ENCODE peak calls at places on chromosomes 13 and 19, in seven cellular contexts. One of them, this sample, is unnamed.
A peak's percentile ranks its signal among the peaks of the same experiment; 100 is the strongest.

GRCh38 chr13:24215007-24215633 is 54.6 kb downstream of the SPATA13 start:
- DNase-seq in neural progenitor cell: no peak
- DNase-seq in mammary epithelial cell: no peak
- DNase-seq in CD8-positive, alpha-beta memory T cell: no peak
- DNase-seq in effector memory CD4-positive, alpha-beta T cell: no peak
- DNase-seq in gastrocnemius medialis: no peak
- DNase-seq in esophagus squamous epithelium: no peak
- DNase-seq in this sample: no peak

GRCh38 chr13:114212096-114212495 is 22.6 kb upstream of the CDC16 start:
- DNase-seq in neural progenitor cell: no peak
- DNase-seq in mammary epithelial cell: no peak
- DNase-seq in CD8-positive, alpha-beta memory T cell: no peak
- DNase-seq in effector memory CD4-positive, alpha-beta T cell: no peak
- DNase-seq in gastrocnemius medialis: no peak
- DNase-seq in esophagus squamous epithelium: no peak
- DNase-seq in this sample: no peak

GRCh38 chr19:28435551-28436261 is 777.2 kb downstream of the UQCRFS1 start:
- DNase-seq in neural progenitor cell: no peak
- DNase-seq in mammary epithelial cell: no peak
- DNase-seq in CD8-positive, alpha-beta memory T cell: no peak
- DNase-seq in effector memory CD4-positive, alpha-beta T cell: no peak
- DNase-seq in gastrocnemius medialis: no peak
- DNase-seq in esophagus squamous epithelium: no peak
- DNase-seq in this sample: no peak

GRCh38 chr13:98060282-98060681 is 82.6 kb upstream of the FARP1 start:
- DNase-seq in neural progenitor cell: no peak
- DNase-seq in mammary epithelial cell: no peak
- DNase-seq in CD8-positive, alpha-beta memory T cell: no peak
- DNase-seq in effector memory CD4-positive, alpha-beta T cell: no peak
- DNase-seq in gastrocnemius medialis: no peak
- DNase-seq in esophagus squamous epithelium: no peak
- DNase-seq in this sample: no peak

GRCh38 chr19:42042455-42043170 is 27.4 kb downstream of the GRIK5 start:
- DNase-seq in neural progenitor cell: no peak
- DNase-seq in mammary epithelial cell: no peak
- DNase-seq in CD8-positive, alpha-beta memory T cell: no peak
- DNase-seq in effector memory CD4-positive, alpha-beta T cell: no peak
- DNase-seq in gastrocnemius medialis: no peak
- DNase-seq in esophagus squamous epithelium: no peak
- DNase-seq in this sample: no peak

GRCh38 chr19:16025108-16026101 is 50.9 kb upstream of the TPM4 start:
- DNase-seq in neural progenitor cell: peak; percentile 36
- DNase-seq in mammary epithelial cell: peak; percentile 46
- DNase-seq in CD8-positive, alpha-beta memory T cell: no peak
- DNase-seq in effector memory CD4-positive, alpha-beta T cell: no peak
- DNase-seq in gastrocnemius medialis: no peak
- DNase-seq in esophagus squamous epithelium: no peak
- DNase-seq in this sample: no peak

GRCh38 chr19:14410775-14411134 is 8.4 kb downstream of the DDX39A start:
- DNase-seq in neural progenitor cell: no peak
- DNase-seq in mammary epithelial cell: no peak
- DNase-seq in CD8-positive, alpha-beta memory T cell: no peak
- DNase-seq in effector memory CD4-positive, alpha-beta T cell: no peak
- DNase-seq in gastrocnemius medialis: no peak
- DNase-seq in esophagus squamous epithelium: no peak
- DNase-seq in this sample: no peak

GRCh38 chr19:42075364-42075615 is 676 bp upstream of the ZNF574 start:
- DNase-seq in neural progenitor cell: no peak
- DNase-seq in mammary epithelial cell: no peak
- DNase-seq in CD8-positive, alpha-beta memory T cell: no peak
- DNase-seq in effector memory CD4-positive, alpha-beta T cell: no peak
- DNase-seq in gastrocnemius medialis: no peak
- DNase-seq in esophagus squamous epithelium: no peak
- DNase-seq in this sample: no peak

GRCh38 chr19:29088761-29089160 is 124.2 kb downstream of the UQCRFS1 start:
- DNase-seq in neural progenitor cell: no peak
- DNase-seq in mammary epithelial cell: no peak
- DNase-seq in CD8-positive, alpha-beta memory T cell: no peak
- DNase-seq in effector memory CD4-positive, alpha-beta T cell: no peak
- DNase-seq in gastrocnemius medialis: no peak
- DNase-seq in esophagus squamous epithelium: no peak
- DNase-seq in this sample: no peak

GRCh38 chr19:36688058-36688457 is 646 bp downstream of the ZNF567 start:
- DNase-seq in neural progenitor cell: no peak
- DNase-seq in mammary epithelial cell: no peak
- DNase-seq in CD8-positive, alpha-beta memory T cell: no peak
- DNase-seq in effector memory CD4-positive, alpha-beta T cell: no peak
- DNase-seq in gastrocnemius medialis: no peak
- DNase-seq in esophagus squamous epithelium: no peak
- DNase-seq in this sample: no peak

GRCh38 chr19:51595190-51595589 is 24.1 kb downstream of the ZNF175 start:
- DNase-seq in neural progenitor cell: no peak
- DNase-seq in mammary epithelial cell: no peak
- DNase-seq in CD8-positive, alpha-beta memory T cell: no peak
- DNase-seq in effector memory CD4-positive, alpha-beta T cell: no peak
- DNase-seq in gastrocnemius medialis: no peak
- DNase-seq in esophagus squamous epithelium: no peak
- DNase-seq in this sample: no peak
- H3K4me3 ChIP-seq in neural progenitor cell: no peak overlapping the region
- H3K4me3 ChIP-seq in mammary epithelial cell: no peak overlapping the region
- H3K4me3 ChIP-seq in CD8-positive, alpha-beta memory T cell: no peak overlapping the region
- H3K4me3 ChIP-seq in effector memory CD4-positive, alpha-beta T cell: no peak overlapping the region
- H3K4me3 ChIP-seq in gastrocnemius medialis: peak overlapping the region; percentile 61
- H3K4me3 ChIP-seq in esophagus squamous epithelium: peak overlapping the region; percentile 68
- H3K4me3 ChIP-seq in this sample: no peak overlapping the region

GRCh38 chr13:38463047-38463446 is 113.4 kb downstream of the UFM1 start:
- DNase-seq in neural progenitor cell: no peak
- DNase-seq in mammary epithelial cell: no peak
- DNase-seq in CD8-positive, alpha-beta memory T cell: no peak
- DNase-seq in effector memory CD4-positive, alpha-beta T cell: no peak
- DNase-seq in gastrocnemius medialis: no peak
- DNase-seq in esophagus squamous epithelium: no peak
- DNase-seq in this sample: no peak
- H3K27ac ChIP-seq in neural progenitor cell: no peak overlapping the region
- H3K27ac ChIP-seq in mammary epithelial cell: no peak overlapping the region
- H3K27ac ChIP-seq in CD8-positive, alpha-beta memory T cell: no peak overlapping the region
- H3K27ac ChIP-seq in effector memory CD4-positive, alpha-beta T cell: no peak overlapping the region
- H3K27ac ChIP-seq in gastrocnemius medialis: no peak overlapping the region
- H3K27ac ChIP-seq in esophagus squamous epithelium: no peak overlapping the region
- H3K27ac ChIP-seq in this sample: no peak overlapping the region

DNA sequence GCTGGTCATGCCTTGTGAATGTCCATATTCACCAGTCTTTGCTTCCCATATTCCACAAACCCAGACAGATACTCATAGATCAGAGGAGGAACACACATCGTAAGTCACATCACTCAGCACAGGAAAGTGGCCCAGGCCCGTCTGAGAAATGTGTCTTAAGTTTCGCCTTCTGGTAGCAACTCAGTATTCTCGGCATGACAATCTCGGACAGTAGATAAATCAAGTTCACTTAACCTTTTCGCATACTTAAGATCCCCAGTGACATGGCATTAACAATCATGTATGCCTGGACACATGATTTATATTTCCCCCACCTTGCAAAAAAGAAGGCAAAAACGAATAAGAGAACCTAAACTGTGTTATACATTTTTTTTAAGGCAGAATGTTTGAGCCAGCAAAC is 360.5 kb downstream of the TDRD3 start:
- DNase-seq in neural progenitor cell: no peak
- DNase-seq in mammary epithelial cell: no peak
- DNase-seq in CD8-positive, alpha-beta memory T cell: no peak
- DNase-seq in effector memory CD4-positive, alpha-beta T cell: no peak
- DNase-seq in gastrocnemius medialis: no peak
- DNase-seq in esophagus squamous epithelium: no peak
- DNase-seq in this sample: no peak
- H3K4me3 ChIP-seq in neural progenitor cell: no peak overlapping the region
- H3K4me3 ChIP-seq in mammary epithelial cell: no peak overlapping the region
- H3K4me3 ChIP-seq in CD8-positive, alpha-beta memory T cell: no peak overlapping the region
- H3K4me3 ChIP-seq in effector memory CD4-positive, alpha-beta T cell: no peak overlapping the region
- H3K4me3 ChIP-seq in gastrocnemius medialis: no peak overlapping the region
- H3K4me3 ChIP-seq in esophagus squamous epithelium: no peak overlapping the region
- H3K4me3 ChIP-seq in this sample: no peak overlapping the region

GRCh38 chr19:32201211-32201610 is 144.2 kb upstream of the ZNF507 start:
- DNase-seq in neural progenitor cell: no peak
- DNase-seq in mammary epithelial cell: no peak
- DNase-seq in CD8-positive, alpha-beta memory T cell: no peak
- DNase-seq in effector memory CD4-positive, alpha-beta T cell: no peak
- DNase-seq in gastrocnemius medialis: no peak
- DNase-seq in esophagus squamous epithelium: no peak
- DNase-seq in this sample: no peak
- H3K27ac ChIP-seq in neural progenitor cell: no peak overlapping the region
- H3K27ac ChIP-seq in mammary epithelial cell: no peak overlapping the region
- H3K27ac ChIP-seq in CD8-positive, alpha-beta memory T cell: no peak overlapping the region
- H3K27ac ChIP-seq in effector memory CD4-positive, alpha-beta T cell: no peak overlapping the region
- H3K27ac ChIP-seq in gastrocnemius medialis: no peak overlapping the region
- H3K27ac ChIP-seq in esophagus squamous epithelium: no peak overlapping the region
- H3K27ac ChIP-seq in this sample: no peak overlapping the region

GRCh38 chr19:54279441-54279962 is 1.4 kb downstream of the LILRB2 start:
- DNase-seq in neural progenitor cell: no peak
- DNase-seq in mammary epithelial cell: no peak
- DNase-seq in CD8-positive, alpha-beta memory T cell: no peak
- DNase-seq in effector memory CD4-positive, alpha-beta T cell: no peak
- DNase-seq in gastrocnemius medialis: no peak
- DNase-seq in esophagus squamous epithelium: no peak
- DNase-seq in this sample: no peak

GRCh38 chr19:54271106-54271505 is 9.8 kb downstream of the LILRB2 start:
- DNase-seq in neural progenitor cell: no peak
- DNase-seq in mammary epithelial cell: no peak
- DNase-seq in CD8-positive, alpha-beta memory T cell: no peak
- DNase-seq in effector memory CD4-positive, alpha-beta T cell: no peak
- DNase-seq in gastrocnemius medialis: peak; percentile 28
- DNase-seq in esophagus squamous epithelium: no peak
- DNase-seq in this sample: no peak

GRCh38 chr19:54275951-54276350 is 5.0 kb downstream of the LILRB2 start:
- DNase-seq in neural progenitor cell: no peak
- DNase-seq in mammary epithelial cell: no peak
- DNase-seq in CD8-positive, alpha-beta memory T cell: no peak
- DNase-seq in effector memory CD4-positive, alpha-beta T cell: no peak
- DNase-seq in gastrocnemius medialis: no peak
- DNase-seq in esophagus squamous epithelium: no peak
- DNase-seq in this sample: no peak

GRCh38 chr19:54273811-54274210 is 7.1 kb downstream of the LILRB2 start:
- DNase-seq in neural progenitor cell: no peak
- DNase-seq in mammary epithelial cell: no peak
- DNase-seq in CD8-positive, alpha-beta memory T cell: no peak
- DNase-seq in effector memory CD4-positive, alpha-beta T cell: no peak
- DNase-seq in gastrocnemius medialis: no peak
- DNase-seq in esophagus squamous epithelium: no peak
- DNase-seq in this sample: no peak
- H3K4me3 ChIP-seq in neural progenitor cell: no peak overlapping the region
- H3K4me3 ChIP-seq in mammary epithelial cell: no peak overlapping the region
- H3K4me3 ChIP-seq in CD8-positive, alpha-beta memory T cell: no peak overlapping the region
- H3K4me3 ChIP-seq in effector memory CD4-positive, alpha-beta T cell: no peak overlapping the region
- H3K4me3 ChIP-seq in gastrocnemius medialis: no peak overlapping the region
- H3K4me3 ChIP-seq in esophagus squamous epithelium: no peak overlapping the region
- H3K4me3 ChIP-seq in this sample: no peak overlapping the region

DNA sequence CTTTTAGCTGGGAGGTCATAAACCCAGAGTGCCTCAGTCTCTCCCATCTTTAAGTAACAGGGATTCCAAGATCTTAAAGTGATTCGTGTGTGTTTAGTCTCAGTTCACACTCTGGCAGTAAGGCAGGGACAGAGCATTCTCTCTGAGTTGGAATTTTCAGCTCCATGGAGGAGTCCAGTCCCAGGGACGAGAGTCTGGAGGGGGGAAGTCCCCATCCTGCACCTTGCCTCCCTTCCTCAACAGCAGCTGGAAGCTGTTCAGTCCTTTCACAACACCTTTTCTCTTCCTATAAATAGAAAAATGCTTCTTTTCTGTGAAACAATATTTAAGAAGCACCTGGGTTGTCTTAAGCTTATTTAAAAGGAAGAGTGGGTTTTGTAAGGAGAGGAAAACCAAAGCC is 82.0 kb downstream of the KLF5 start:
- DNase-seq in neural progenitor cell: no peak
- DNase-seq in mammary epithelial cell: no peak
- DNase-seq in CD8-positive, alpha-beta memory T cell: no peak
- DNase-seq in effector memory CD4-positive, alpha-beta T cell: no peak
- DNase-seq in gastrocnemius medialis: no peak
- DNase-seq in esophagus squamous epithelium: no peak
- DNase-seq in this sample: no peak
- H3K27ac ChIP-seq in neural progenitor cell: peak overlapping the region; percentile 19
- H3K27ac ChIP-seq in mammary epithelial cell: no peak overlapping the region
- H3K27ac ChIP-seq in CD8-positive, alpha-beta memory T cell: no peak overlapping the region
- H3K27ac ChIP-seq in effector memory CD4-positive, alpha-beta T cell: no peak overlapping the region
- H3K27ac ChIP-seq in gastrocnemius medialis: no peak overlapping the region
- H3K27ac ChIP-seq in esophagus squamous epithelium: no peak overlapping the region
- H3K27ac ChIP-seq in this sample: no peak overlapping the region

DNA sequence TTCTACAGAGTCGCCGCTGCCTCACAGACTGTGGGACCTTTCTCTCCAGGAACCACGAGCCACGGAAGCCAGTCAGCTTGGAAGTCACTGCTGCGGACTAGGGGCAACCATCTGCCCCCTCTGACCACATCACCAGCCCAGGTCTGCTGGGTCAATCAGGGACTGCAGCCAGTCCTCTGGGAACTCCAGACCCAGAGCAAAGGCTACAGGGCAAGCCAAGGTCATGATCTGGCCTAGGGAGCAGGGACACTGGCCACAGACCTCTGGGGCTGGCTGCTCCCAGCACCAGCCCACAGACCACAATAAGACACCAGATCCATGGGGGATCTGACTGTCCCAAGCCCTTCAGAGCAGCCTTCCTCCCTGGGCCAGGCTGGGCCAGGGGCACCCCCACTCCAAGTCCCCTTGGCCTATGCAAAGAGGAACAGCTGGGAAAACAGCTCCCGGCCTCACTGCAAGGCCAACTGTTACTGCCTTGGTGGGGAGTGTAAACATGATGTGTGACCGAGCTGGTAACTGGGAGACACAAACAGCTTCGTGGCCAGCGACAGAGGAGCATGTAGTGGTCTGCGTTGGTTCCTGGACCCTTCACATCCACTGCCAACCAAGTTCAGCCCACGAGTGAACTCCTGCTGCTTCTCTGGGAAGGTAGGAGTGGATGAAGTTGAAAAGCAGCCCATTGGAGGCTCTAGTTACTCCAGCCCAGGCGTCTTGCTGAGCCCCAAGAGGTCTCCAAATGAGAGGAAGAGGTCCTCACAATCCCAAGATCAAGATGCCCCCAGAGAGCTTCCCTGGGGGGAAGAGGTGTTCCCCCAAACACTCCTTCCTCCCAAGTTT is 1.5 kb downstream of the AKT2 start:
- DNase-seq in neural progenitor cell: no peak
- DNase-seq in mammary epithelial cell: no peak
- DNase-seq in CD8-positive, alpha-beta memory T cell: no peak
- DNase-seq in effector memory CD4-positive, alpha-beta T cell: no peak
- DNase-seq in gastrocnemius medialis: no peak
- DNase-seq in esophagus squamous epithelium: no peak
- DNase-seq in this sample: no peak
- H3K4me3 ChIP-seq in neural progenitor cell: peak overlapping the region; percentile 94
- H3K4me3 ChIP-seq in mammary epithelial cell: peak overlapping the region; percentile 93
- H3K4me3 ChIP-seq in CD8-positive, alpha-beta memory T cell: peak overlapping the region; percentile 66
- H3K4me3 ChIP-seq in effector memory CD4-positive, alpha-beta T cell: peak overlapping the region; percentile 82
- H3K4me3 ChIP-seq in gastrocnemius medialis: peak overlapping the region; percentile 79
- H3K4me3 ChIP-seq in esophagus squamous epithelium: peak overlapping the region; percentile 66
- H3K4me3 ChIP-seq in this sample: peak overlapping the region; percentile 96

This sample was measured in thoracic aorta.